ENCODE peak calls at places on chromosomes 12 and 14, in six cellular contexts. O is DND-41; H is CD8-positive, alpha-beta memory T cell; J is pancreas; Z is cardiac fibroblast; B is neural progenitor cell. F is an unnamed sample.

GRCh38 chr12:120762093-120762492 is 36.5 kb downstream of the ACADS start:
- DNase-seq in O (no peak), H (no peak), J (no peak), Z (no peak), B (no peak), F (peak)

GRCh38 chr12:122995503-122996187 is 15.2 kb downstream of the ARL6IP4 start:
- DNase-seq in O (no peak), H (no peak), J (no peak), Z (no peak), B (no peak), F (no peak)

GRCh38 chr12:28486521-28486920 is 296.3 kb downstream of the CCDC91 start:
- DNase-seq in O (no peak), H (no peak), J (no peak), Z (peak), B (no peak), F (no peak)

GRCh38 chr12:21562859-21563258 is 36.8 kb downstream of the SPX start:
- DNase-seq in O (no peak), H (no peak), J (no peak), Z (no peak), B (no peak), F (no peak)

GRCh38 chr14:53190938-53191337 is 37.8 kb upstream of the DDHD1 start:
- DNase-seq in O (no peak), H (no peak), J (no peak), Z (peak), B (no peak), F (peak)

GRCh38 chr14:92792885-92793284 is 1.2 kb upstream of the GOLGA5 start:
- DNase-seq in O (no peak), H (no peak), J (no peak), Z (peak), B (peak), F (no peak)

GRCh38 chr12:107684029-107684790 is 1.4 kb upstream of the PWP1 start:
- DNase-seq in O (no peak), H (no peak), J (no peak), Z (peak), B (no peak), F (no peak)

GRCh38 chr14:23070262-23071129 is 13.2 kb upstream of the CDH24 start:
- DNase-seq in O (no peak), H (no peak), J (no peak), Z (no peak), B (no peak), F (no peak)

GRCh38 chr12:45433441-45433868 is 217.6 kb downstream of the ANO6 start:
- DNase-seq in O (no peak), H (no peak), J (no peak), Z (no peak), B (peak), F (no peak)

GRCh38 chr14:38078393-38078792 is 129.3 kb upstream of the SSTR1 start:
- DNase-seq in O (peak), H (peak), J (no peak), Z (no peak), B (no peak), F (no peak)

GRCh38 chr14:93332032-93332852 is 594 bp downstream of the BTBD7 start:
- DNase-seq in O (peak), H (peak), J (peak), Z (peak), B (peak), F (peak)

GRCh38 chr12:79411791-79412190 is 279.0 kb downstream of the PAWR start:
- DNase-seq in O (no peak), H (no peak), J (no peak), Z (no peak), B (no peak), F (no peak)

GRCh38 chr12:79406993-79407392 is 283.8 kb downstream of the PAWR start:
- DNase-seq in O (no peak), H (no peak), J (no peak), Z (peak), B (no peak), F (no peak)

GRCh38 chr12:79409562-79409961 is 281.2 kb downstream of the PAWR start:
- DNase-seq in O (no peak), H (no peak), J (no peak), Z (peak), B (no peak), F (peak)

GRCh38 chr12:79408665-79409064 is 282.1 kb downstream of the PAWR start:
- DNase-seq in O (no peak), H (no peak), J (no peak), Z (no peak), B (no peak), F (no peak)

DNA sequence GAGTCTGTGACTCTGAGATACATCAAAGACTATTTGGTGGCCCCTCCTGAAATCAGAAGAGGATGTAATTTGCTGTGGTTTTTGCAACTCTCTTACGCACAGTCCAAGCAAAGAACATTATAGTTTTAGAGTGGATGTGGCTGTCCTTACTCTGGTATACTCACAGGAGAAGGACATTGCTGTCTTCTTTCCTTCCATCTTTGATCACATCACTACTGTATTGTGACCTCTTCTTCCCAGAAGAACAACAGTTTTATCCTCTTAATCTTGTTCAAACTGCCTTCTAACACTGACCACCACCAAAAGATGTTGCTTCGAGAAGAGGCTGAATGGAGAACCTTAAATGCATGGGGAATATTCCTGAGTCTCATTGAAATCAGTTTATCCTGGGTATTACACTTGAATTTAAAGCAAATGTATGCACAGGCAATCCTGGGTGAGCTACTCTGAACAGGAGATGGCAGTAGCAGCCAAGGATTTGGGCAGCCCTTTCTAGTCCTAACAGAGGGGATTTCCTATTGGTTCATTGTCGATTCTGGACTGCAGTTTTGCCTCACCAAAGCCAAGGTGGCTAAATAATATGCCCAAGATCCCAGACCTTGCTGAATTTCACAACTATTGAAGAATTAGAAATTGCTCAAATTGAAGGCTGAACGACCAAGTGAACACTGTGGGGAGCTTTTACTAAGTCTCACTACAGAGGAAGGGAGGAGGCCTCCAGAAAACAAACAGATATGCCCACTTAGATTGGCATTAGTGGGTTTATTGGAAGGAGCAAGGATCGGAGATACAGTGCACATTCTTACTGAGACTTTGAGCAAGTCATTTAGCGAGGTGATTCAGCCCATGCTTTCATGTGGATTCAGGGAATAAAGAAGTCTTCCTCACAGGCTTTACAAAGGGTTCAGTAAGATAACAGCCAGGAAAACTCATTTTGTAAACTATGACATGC is 282.8 kb downstream of the PAWR start:
- DNase-seq in O (no peak), H (no peak), J (no peak), Z (peak), B (peak), F (peak)
- H3K4me3 ChIP-seq in O (no peak), H (no peak), J (no peak), Z (no peak), B (no peak), F (no peak)

GRCh38 chr14:61582815-61583214 is 112.5 kb upstream of the HIF1A start:
- DNase-seq in O (peak), H (no peak), J (no peak), Z (peak), B (no peak), F (no peak)
- H3K4me3 ChIP-seq in O (no peak), H (no peak), J (no peak), Z (no peak), B (no peak), F (no peak)

GRCh38 chr14:24913746-24914145 is 136.2 kb downstream of the STXBP6 start:
- DNase-seq in O (no peak), H (no peak), J (no peak), Z (no peak), B (no peak), F (no peak)
- H3K4me3 ChIP-seq in O (no peak), H (no peak), J (no peak), Z (no peak), B (no peak), F (no peak)

GRCh38 chr12:76040461-76040860 is 8.9 kb upstream of the PHLDA1 start:
- DNase-seq in O (no peak), H (no peak), J (no peak), Z (no peak), B (no peak), F (no peak)

GRCh38 chr12:76041406-76041805 is 9.8 kb upstream of the PHLDA1 start:
- DNase-seq in O (no peak), H (no peak), J (no peak), Z (no peak), B (no peak), F (no peak)

GRCh38 chr12:76035045-76035444 is 3.5 kb upstream of the PHLDA1 start:
- DNase-seq in O (no peak), H (no peak), J (no peak), Z (no peak), B (no peak), F (no peak)

GRCh38 chr12:76038176-76038575 is 6.6 kb upstream of the PHLDA1 start:
- DNase-seq in O (no peak), H (no peak), J (no peak), Z (no peak), B (no peak), F (no peak)

DNA sequence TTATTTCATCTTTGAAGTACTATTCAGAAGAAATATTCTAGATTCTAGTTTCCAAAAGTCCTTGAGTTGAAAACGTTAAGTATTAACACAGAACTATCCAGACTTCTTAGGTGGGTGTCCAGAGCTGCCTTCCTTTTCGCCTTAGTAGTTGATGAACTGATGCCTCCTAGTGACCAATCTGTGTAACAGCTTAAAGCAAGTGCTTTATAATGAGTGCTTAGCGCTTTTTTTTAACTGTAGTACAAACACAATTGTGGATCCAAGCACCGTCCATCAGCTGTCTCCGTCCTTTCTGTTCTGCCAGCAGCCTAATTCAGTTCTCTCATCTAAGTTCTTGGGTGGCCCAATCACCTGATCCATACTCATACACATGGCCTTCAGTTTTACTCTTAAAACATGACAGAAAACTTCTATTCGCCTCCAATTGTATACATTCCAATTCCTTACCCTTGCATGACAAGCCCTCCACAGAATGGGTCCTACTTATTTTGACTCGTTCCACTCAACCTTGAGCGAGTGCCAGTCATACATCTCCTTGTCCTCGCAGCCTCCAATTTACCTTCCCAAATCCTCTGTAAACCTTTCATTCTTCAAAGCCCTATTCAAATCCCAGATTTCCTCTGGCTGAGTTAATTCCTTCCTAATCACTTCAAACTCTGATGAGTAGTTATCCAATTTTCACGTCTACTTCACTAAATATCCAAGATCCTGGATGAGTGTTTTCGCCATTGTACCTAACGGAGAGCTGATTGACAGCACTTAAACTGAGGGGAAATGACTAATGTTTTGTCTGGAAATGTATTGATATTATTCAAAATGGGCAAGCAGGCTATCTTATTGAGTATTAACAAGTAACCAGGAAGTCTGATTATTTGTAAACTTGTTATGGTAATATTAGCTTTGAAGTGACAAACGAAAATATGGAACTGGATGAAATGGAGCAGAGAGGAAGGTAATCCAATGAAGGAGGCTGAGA is 5.8 kb upstream of the PHLDA1 start:
- DNase-seq in O (peak), H (peak), J (no peak), Z (peak), B (peak), F (peak)
- H3K4me3 ChIP-seq in O (no peak), H (no peak), J (no peak), Z (no peak), B (no peak), F (no peak)

GRCh38 chr12:24535334-24536019 is 413.4 kb downstream of the BCAT1 start:
- DNase-seq in O (no peak), H (no peak), J (no peak), Z (no peak), B (no peak), F (no peak)
- H3K4me3 ChIP-seq in O (no peak), H (no peak), J (no peak), Z (no peak), B (no peak), F (no peak)

DNA sequence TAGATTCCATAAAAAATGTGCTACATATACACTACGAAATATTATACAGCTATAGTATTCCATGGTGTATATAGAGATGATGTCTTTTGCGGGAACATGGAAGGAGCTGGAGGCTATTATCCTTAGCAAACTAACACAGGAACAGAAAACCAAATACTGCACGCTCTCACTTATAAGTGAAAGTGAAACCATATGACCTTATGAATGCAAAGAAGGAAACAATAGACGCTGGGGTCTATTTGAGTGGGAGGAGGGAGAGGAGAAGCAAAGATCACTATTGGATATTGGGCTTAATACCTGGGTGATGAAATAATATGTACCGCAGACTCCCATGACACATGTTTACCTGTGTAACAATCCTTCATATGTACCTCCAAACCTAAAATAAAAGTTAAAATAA is 142.7 kb downstream of the LRFN5 start:
- DNase-seq in O (peak), H (peak), J (no peak), Z (peak), B (no peak), F (peak)
- H3K4me3 ChIP-seq in O (peak), H (peak), J (no peak), Z (no peak), B (no peak), F (peak)

GRCh38 chr12:8956772-8957171 is 7.3 kb upstream of the M6PR start:
- DNase-seq in O (no peak), H (no peak), J (no peak), Z (no peak), B (no peak), F (no peak)

GRCh38 chr12:8951744-8952143 is 2.3 kb upstream of the M6PR start:
- DNase-seq in O (no peak), H (peak), J (no peak), Z (no peak), B (no peak), F (no peak)

GRCh38 chr12:8950702-8951478 is 1.4 kb upstream of the M6PR start:
- DNase-seq in O (no peak), H (peak), J (no peak), Z (peak), B (no peak), F (no peak)

GRCh38 chr12:8956073-8956472 is 6.6 kb upstream of the M6PR start:
- DNase-seq in O (no peak), H (no peak), J (no peak), Z (no peak), B (no peak), F (no peak)

GRCh38 chr12:8953773-8954402 is 4.4 kb upstream of the M6PR start:
- DNase-seq in O (no peak), H (peak), J (no peak), Z (no peak), B (no peak), F (no peak)
- H3K4me3 ChIP-seq in O (no peak), H (peak), J (no peak), Z (no peak), B (no peak), F (no peak)

DNA sequence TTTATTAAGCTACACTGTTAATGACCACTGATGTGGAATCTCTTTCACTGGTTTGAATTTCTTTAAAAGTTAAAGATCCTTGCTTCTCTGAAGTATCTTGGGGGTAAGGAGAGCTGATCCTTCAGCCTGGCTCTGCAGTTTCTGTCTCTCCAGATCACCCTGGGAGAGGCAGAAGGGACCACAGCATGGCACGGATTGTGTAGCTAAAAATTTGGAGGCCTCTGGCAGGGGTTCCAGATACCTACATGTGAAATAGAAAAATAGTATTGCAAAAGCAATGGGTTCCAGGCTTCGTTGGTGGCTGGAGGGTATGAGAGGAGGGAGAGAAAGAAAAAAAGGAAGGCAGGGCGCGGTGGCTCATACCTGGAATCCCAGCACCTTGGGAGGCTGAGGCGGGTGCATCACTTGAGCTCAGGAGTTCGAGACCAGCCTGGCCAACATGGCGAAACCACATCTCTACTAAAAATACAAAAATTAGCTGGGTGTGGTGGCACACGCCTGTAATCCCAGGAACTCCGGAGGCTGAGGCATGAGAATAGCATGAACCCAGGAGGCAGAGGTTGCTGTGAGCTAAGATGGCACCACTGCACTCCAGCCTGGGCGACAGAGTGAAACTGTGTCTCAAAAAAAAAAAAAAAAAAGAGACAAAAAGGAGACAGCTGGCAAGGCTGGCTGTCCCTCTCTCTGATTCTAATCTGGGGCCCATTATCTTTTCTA is 3.5 kb downstream of the CHST11 start:
- DNase-seq in O (peak), H (no peak), J (no peak), Z (no peak), B (no peak), F (no peak)
- H3K4me3 ChIP-seq in O (peak), H (peak), J (no peak), Z (peak), B (no peak), F (peak)